ENCODE peak calls at places on chromosomes 5 and 9, in eight cellular contexts. Q is dorsolateral prefrontal cortex, I is uterus, O is RWPE1, F is left lung, R is sigmoid colon, Y is spleen, T is neuronal stem cell. A is an unnamed sample.

GRCh38 chr9:12516031-12516430 is 177.2 kb upstream of the TYRP1 start:
- DNase-seq in Q (no peak), I (no peak), O (no peak), F (no peak), R (no peak), Y (no peak), T (no peak), A (no peak)

GRCh38 chr5:151686673-151687378 is at the start of gene SPARC:
- DNase-seq in Q (peak), I (peak), O (peak), F (peak), R (peak), Y (no peak), T (peak), A (no peak)

GRCh38 chr5:65034782-65035181 is 266.1 kb downstream of the CWC27 start:
- DNase-seq in Q (peak), I (no peak), O (no peak), F (peak), R (peak), Y (peak), T (no peak), A (no peak)

GRCh38 chr5:92435781-92436180 is 1052.7 kb upstream of the ARRDC3 start:
- DNase-seq in Q (no peak), I (no peak), O (no peak), F (peak), R (no peak), Y (peak), T (no peak), A (no peak)

GRCh38 chr5:103532116-103532734 is 30.4 kb downstream of the NUDT12 start:
- DNase-seq in Q (no peak), I (no peak), O (no peak), F (no peak), R (no peak), Y (no peak), T (no peak), A (no peak)

GRCh38 chr9:72473474-72474241 is 47.8 kb upstream of the TMC1 start:
- DNase-seq in Q (no peak), I (no peak), O (no peak), F (no peak), R (no peak), Y (no peak), T (no peak), A (peak)

GRCh38 chr5:115472601-115473000 is 72.0 kb downstream of the FEM1C start:
- DNase-seq in Q (no peak), I (no peak), O (no peak), F (no peak), R (no peak), Y (no peak), T (no peak), A (no peak)

GRCh38 chr9:18761742-18762141 is 271.3 kb downstream of the SAXO1 start:
- DNase-seq in Q (no peak), I (no peak), O (no peak), F (no peak), R (no peak), Y (no peak), T (no peak), A (no peak)

GRCh38 chr9:16335788-16336580 is 534.5 kb downstream of the BNC2 start:
- DNase-seq in Q (no peak), I (peak), O (peak), F (no peak), R (peak), Y (no peak), T (no peak), A (no peak)

GRCh38 chr9:93671030-93671358 is 94.6 kb downstream of the PHF2 start:
- DNase-seq in Q (no peak), I (no peak), O (no peak), F (no peak), R (no peak), Y (peak), T (no peak), A (no peak)

GRCh38 chr5:170892201-170892600 is 30.4 kb downstream of the RANBP17 start:
- DNase-seq in Q (no peak), I (no peak), O (no peak), F (no peak), R (no peak), Y (no peak), T (no peak), A (no peak)

GRCh38 chr5:83471405-83472212 is at the start of gene VCAN:
- DNase-seq in Q (peak), I (peak), O (peak), F (peak), R (peak), Y (peak), T (peak), A (no peak)

GRCh38 chr9:17578911-17579793 is at the start of gene SH3GL2:
- DNase-seq in Q (peak), I (peak), O (peak), F (peak), R (no peak), Y (no peak), T (peak), A (peak)

GRCh38 chr5:6765612-6766525 is 52.6 kb downstream of the TENT4A start:
- DNase-seq in Q (peak), I (peak), O (peak), F (peak), R (peak), Y (peak), T (peak), A (peak)

GRCh38 chr5:170503970-170504525 is at the start of gene KCNIP1:
- DNase-seq in Q (peak), I (no peak), O (peak), F (no peak), R (no peak), Y (no peak), T (peak), A (no peak)

GRCh38 chr9:347667-348292 is 133.1 kb downstream of the DOCK8 start:
- DNase-seq in Q (no peak), I (no peak), O (peak), F (no peak), R (no peak), Y (no peak), T (peak), A (peak)

GRCh38 chr5:139849942-139850341 is 54.3 kb downstream of the PSD2 start:
- DNase-seq in Q (no peak), I (no peak), O (no peak), F (no peak), R (peak), Y (no peak), T (no peak), A (no peak)

GRCh38 chr5:36530249-36530648 is 76.2 kb upstream of the SLC1A3 start:
- DNase-seq in Q (no peak), I (no peak), O (no peak), F (no peak), R (no peak), Y (no peak), T (peak), A (no peak)

GRCh38 chr9:74519419-74519818 is 22.3 kb downstream of the RORB start:
- DNase-seq in Q (no peak), I (no peak), O (no peak), F (no peak), R (no peak), Y (no peak), T (no peak), A (no peak)

GRCh38 chr5:164627051-164627450 is 1121.6 kb downstream of the MAT2B start:
- DNase-seq in Q (no peak), I (no peak), O (no peak), F (no peak), R (no peak), Y (no peak), T (no peak), A (no peak)

GRCh38 chr9:85716031-85716877 is 25.5 kb downstream of the AGTPBP1 start:
- DNase-seq in Q (no peak), I (no peak), O (no peak), F (no peak), R (no peak), Y (no peak), T (no peak), A (no peak)

GRCh38 chr9:86983260-86984255 is 36.3 kb upstream of the GAS1 start:
- DNase-seq in Q (no peak), I (peak), O (peak), F (no peak), R (no peak), Y (no peak), T (no peak), A (no peak)

GRCh38 chr5:64074533-64074932 is 91.1 kb upstream of the RNF180 start:
- DNase-seq in Q (no peak), I (no peak), O (peak), F (no peak), R (no peak), Y (no peak), T (peak), A (peak)

GRCh38 chr9:88577256-88577655 is 42.3 kb downstream of the NXNL2 start:
- DNase-seq in Q (no peak), I (no peak), O (no peak), F (no peak), R (no peak), Y (no peak), T (no peak), A (no peak)

GRCh38 chr9:129544766-129545165 is 76.1 kb downstream of the C9orf50 start:
- DNase-seq in Q (no peak), I (no peak), O (no peak), F (no peak), R (no peak), Y (no peak), T (no peak), A (no peak)

GRCh38 chr5:54187694-54188093 is 122.7 kb downstream of the ARL15 start:
- DNase-seq in Q (no peak), I (no peak), O (no peak), F (no peak), R (no peak), Y (no peak), T (no peak), A (no peak)

GRCh38 chr5:132065351-132065937 is 5.0 kb downstream of the IL3 start:
- DNase-seq in Q (peak), I (no peak), O (peak), F (peak), R (peak), Y (peak), T (peak), A (peak)

GRCh38 chr5:133612021-133612860 is at the start of gene FSTL4:
- DNase-seq in Q (peak), I (no peak), O (peak), F (peak), R (no peak), Y (peak), T (peak), A (peak)

DNA sequence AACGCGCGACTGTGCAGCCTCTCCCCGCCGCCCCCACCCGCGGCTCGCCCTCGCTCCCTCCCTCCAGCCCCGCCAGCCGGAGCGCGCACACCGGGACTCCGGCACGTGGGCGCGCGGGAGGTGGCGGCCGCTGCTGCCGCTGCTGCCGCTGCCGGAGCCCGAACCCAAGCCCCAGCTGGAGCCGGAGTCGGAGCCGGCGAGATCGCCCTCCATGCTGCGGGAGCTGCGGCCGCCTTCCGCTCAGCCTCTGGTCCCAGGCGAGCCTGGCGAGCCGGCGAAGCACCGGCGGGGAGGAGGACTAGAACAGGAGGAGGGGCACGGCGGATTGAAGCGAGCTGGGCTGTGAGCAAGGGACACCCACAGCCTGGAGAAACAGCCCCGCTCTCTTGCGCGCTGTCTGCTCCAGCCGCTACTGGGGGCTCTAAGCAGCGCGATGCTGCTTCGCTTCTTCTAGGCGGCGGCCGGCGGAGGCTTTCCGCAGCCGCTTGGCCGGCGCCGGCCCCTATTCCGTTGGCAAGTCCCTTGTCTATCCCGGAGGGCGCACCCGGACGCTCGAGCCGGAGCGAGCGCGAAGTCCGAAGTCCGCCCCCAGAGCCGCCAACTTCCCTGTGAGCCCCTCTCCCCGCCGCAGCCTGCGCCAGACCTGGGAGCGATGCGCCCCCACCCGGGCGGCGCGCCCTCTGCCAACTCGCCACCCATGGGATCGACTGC is 598.7 kb upstream of the SGCD start:
- DNase-seq in Q (peak), I (no peak), O (peak), F (peak), R (peak), Y (peak), T (peak), A (peak)
- H3K27ac ChIP-seq in Q (peak), I (no peak), O (no peak), F (no peak), R (no peak), Y (no peak), T (no peak), A (no peak)

GRCh38 chr5:10591159-10591558 is 27.3 kb downstream of the ANKRD33B start:
- DNase-seq in Q (no peak), I (no peak), O (no peak), F (no peak), R (no peak), Y (no peak), T (no peak), A (no peak)

GRCh38 chr5:10588779-10589447 is 25.0 kb downstream of the ANKRD33B start:
- DNase-seq in Q (no peak), I (no peak), O (no peak), F (no peak), R (peak), Y (peak), T (no peak), A (no peak)

GRCh38 chr5:10590226-10591047 is 26.6 kb downstream of the ANKRD33B start:
- DNase-seq in Q (no peak), I (no peak), O (peak), F (no peak), R (no peak), Y (no peak), T (no peak), A (no peak)

GRCh38 chr5:10586008-10586407 is 22.1 kb downstream of the ANKRD33B start:
- DNase-seq in Q (no peak), I (no peak), O (no peak), F (no peak), R (no peak), Y (no peak), T (no peak), A (no peak)

DNA sequence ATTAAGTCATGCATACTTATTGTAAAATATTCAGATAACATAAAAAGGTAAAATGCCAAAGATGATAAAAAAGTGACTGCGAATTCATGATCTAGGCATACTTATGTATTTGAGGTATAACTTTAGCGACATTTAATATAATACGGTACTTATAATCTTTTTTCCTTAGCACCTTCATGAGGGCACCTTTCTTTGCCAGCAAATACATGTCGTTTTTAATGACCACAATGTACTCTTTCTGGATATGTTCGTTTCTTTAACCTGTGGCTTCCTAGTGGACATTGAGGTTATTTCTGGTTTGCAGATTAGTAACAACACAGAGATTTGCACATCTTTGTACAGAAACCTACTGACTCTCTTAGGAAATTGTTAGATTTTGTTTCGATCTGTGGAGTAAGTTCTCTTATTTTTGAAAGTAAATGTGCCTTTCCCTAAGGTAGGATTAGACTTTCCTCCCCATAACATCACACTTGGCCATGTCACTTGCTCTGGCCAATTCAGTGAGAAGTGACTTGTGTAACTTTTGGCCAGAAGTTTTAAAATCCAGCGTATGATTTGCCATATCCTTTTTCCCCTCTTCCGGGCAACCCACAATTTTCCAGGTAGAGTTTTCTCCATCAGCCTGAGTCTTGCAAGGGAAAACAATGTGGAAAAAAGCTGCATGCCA is 24.4 kb downstream of the ANKRD33B start:
- DNase-seq in Q (no peak), I (no peak), O (no peak), F (no peak), R (no peak), Y (no peak), T (no peak), A (no peak)
- H3K27ac ChIP-seq in Q (no peak), I (no peak), O (no peak), F (no peak), R (no peak), Y (no peak), T (no peak), A (no peak)

GRCh38 chr5:95862636-95863382 is 40.3 kb upstream of the GLRX start:
- DNase-seq in Q (no peak), I (no peak), O (no peak), F (no peak), R (no peak), Y (no peak), T (no peak), A (no peak)
- H3K27ac ChIP-seq in Q (peak), I (peak), O (no peak), F (peak), R (peak), Y (peak), T (no peak), A (peak)

GRCh38 chr9:125690679-125691078 is 16.3 kb downstream of the MAPKAP1 start:
- DNase-seq in Q (no peak), I (no peak), O (no peak), F (no peak), R (no peak), Y (no peak), T (no peak), A (no peak)
- H3K27ac ChIP-seq in Q (no peak), I (no peak), O (no peak), F (peak), R (no peak), Y (peak), T (no peak), A (no peak)

GRCh38 chr9:105449081-105449480 is 1.2 kb downstream of the FSD1L start:
- DNase-seq in Q (no peak), I (no peak), O (no peak), F (no peak), R (no peak), Y (no peak), T (no peak), A (no peak)

GRCh38 chr9:105447814-105448812 is at the start of gene FSD1L:
- DNase-seq in Q (peak), I (peak), O (peak), F (peak), R (peak), Y (peak), T (peak), A (peak)

GRCh38 chr9:105455836-105456475 is 8.1 kb downstream of the FSD1L start:
- DNase-seq in Q (no peak), I (no peak), O (no peak), F (no peak), R (no peak), Y (no peak), T (no peak), A (no peak)

GRCh38 chr9:105447386-105447813 is 434 bp upstream of the FSD1L start:
- DNase-seq in Q (no peak), I (no peak), O (no peak), F (no peak), R (no peak), Y (no peak), T (no peak), A (no peak)

GRCh38 chr9:105452185-105452584 is 4.4 kb downstream of the FSD1L start:
- DNase-seq in Q (no peak), I (no peak), O (no peak), F (no peak), R (no peak), Y (no peak), T (no peak), A (no peak)
- H3K27ac ChIP-seq in Q (no peak), I (no peak), O (no peak), F (no peak), R (no peak), Y (no peak), T (no peak), A (no peak)

A was measured in small intestine.